ENCODE peak calls at places on chromosomes 1 and 21, in seven cellular contexts. One of them, this sample, is unnamed.

GRCh38 chr1:7042322-7043231 is 257.3 kb downstream of the CAMTA1 start:
- DNase-seq in naive thymus-derived CD8-positive, alpha-beta T cell: peak
- DNase-seq in stromal cell of bone marrow: peak
- DNase-seq in iPS DF 6.9: no peak
- DNase-seq in esophagus squamous epithelium: no peak
- DNase-seq in CD4-positive, alpha-beta T cell: no peak
- DNase-seq in RWPE1: peak
- DNase-seq in this sample: no peak

GRCh38 chr1:150815871-150816270 is 7.8 kb upstream of the CTSK start:
- DNase-seq in iPS DF 6.9: no peak
- DNase-seq in esophagus squamous epithelium: no peak
- DNase-seq in naive thymus-derived CD8-positive, alpha-beta T cell: no peak
- DNase-seq in stromal cell of bone marrow: no peak
- DNase-seq in RWPE1: no peak
- DNase-seq in CD4-positive, alpha-beta T cell: no peak
- DNase-seq in this sample: no peak

GRCh38 chr1:52599236-52599635 is 2.9 kb upstream of the GPX7 start:
- DNase-seq in iPS DF 6.9: no peak
- DNase-seq in stromal cell of bone marrow: no peak
- DNase-seq in esophagus squamous epithelium: no peak
- DNase-seq in naive thymus-derived CD8-positive, alpha-beta T cell: no peak
- DNase-seq in RWPE1: no peak
- DNase-seq in CD4-positive, alpha-beta T cell: no peak
- DNase-seq in this sample: no peak

GRCh38 chr1:4053160-4053748 is 153.2 kb upstream of the C1orf174 start:
- DNase-seq in CD4-positive, alpha-beta T cell: no peak
- DNase-seq in naive thymus-derived CD8-positive, alpha-beta T cell: no peak
- DNase-seq in RWPE1: no peak
- DNase-seq in esophagus squamous epithelium: no peak
- DNase-seq in iPS DF 6.9: no peak
- DNase-seq in stromal cell of bone marrow: no peak
- DNase-seq in this sample: no peak

GRCh38 chr1:156658945-156659574 is 17.1 kb downstream of the BCAN start:
- DNase-seq in CD4-positive, alpha-beta T cell: no peak
- DNase-seq in RWPE1: no peak
- DNase-seq in naive thymus-derived CD8-positive, alpha-beta T cell: no peak
- DNase-seq in esophagus squamous epithelium: no peak
- DNase-seq in stromal cell of bone marrow: no peak
- DNase-seq in iPS DF 6.9: no peak
- DNase-seq in this sample: no peak

GRCh38 chr1:172818841-172819527 is 160.1 kb downstream of the FASLG start:
- DNase-seq in stromal cell of bone marrow: no peak
- DNase-seq in iPS DF 6.9: no peak
- DNase-seq in RWPE1: no peak
- DNase-seq in CD4-positive, alpha-beta T cell: peak
- DNase-seq in esophagus squamous epithelium: peak
- DNase-seq in naive thymus-derived CD8-positive, alpha-beta T cell: peak
- DNase-seq in this sample: peak

GRCh38 chr1:47608296-47608875 is 170.5 kb downstream of the FOXD2 start:
- DNase-seq in esophagus squamous epithelium: no peak
- DNase-seq in CD4-positive, alpha-beta T cell: no peak
- DNase-seq in naive thymus-derived CD8-positive, alpha-beta T cell: no peak
- DNase-seq in RWPE1: no peak
- DNase-seq in iPS DF 6.9: no peak
- DNase-seq in stromal cell of bone marrow: no peak
- DNase-seq in this sample: no peak

GRCh38 chr1:204079608-204079999 is 6.7 kb downstream of the SOX13 start:
- DNase-seq in RWPE1: no peak
- DNase-seq in CD4-positive, alpha-beta T cell: no peak
- DNase-seq in naive thymus-derived CD8-positive, alpha-beta T cell: no peak
- DNase-seq in stromal cell of bone marrow: no peak
- DNase-seq in esophagus squamous epithelium: no peak
- DNase-seq in iPS DF 6.9: no peak
- DNase-seq in this sample: no peak

GRCh38 chr1:117817629-117818028 is 111.8 kb downstream of the GDAP2 start:
- DNase-seq in esophagus squamous epithelium: no peak
- DNase-seq in CD4-positive, alpha-beta T cell: no peak
- DNase-seq in iPS DF 6.9: no peak
- DNase-seq in RWPE1: no peak
- DNase-seq in stromal cell of bone marrow: no peak
- DNase-seq in naive thymus-derived CD8-positive, alpha-beta T cell: no peak
- DNase-seq in this sample: no peak

GRCh38 chr1:218394989-218395388 is 49.9 kb downstream of the TGFB2 start:
- DNase-seq in RWPE1: no peak
- DNase-seq in iPS DF 6.9: no peak
- DNase-seq in CD4-positive, alpha-beta T cell: no peak
- DNase-seq in naive thymus-derived CD8-positive, alpha-beta T cell: no peak
- DNase-seq in esophagus squamous epithelium: no peak
- DNase-seq in stromal cell of bone marrow: no peak
- DNase-seq in this sample: no peak

GRCh38 chr1:165938844-165939243 is 111.4 kb downstream of the UCK2 start:
- DNase-seq in esophagus squamous epithelium: no peak
- DNase-seq in RWPE1: no peak
- DNase-seq in iPS DF 6.9: no peak
- DNase-seq in naive thymus-derived CD8-positive, alpha-beta T cell: no peak
- DNase-seq in CD4-positive, alpha-beta T cell: no peak
- DNase-seq in stromal cell of bone marrow: no peak
- DNase-seq in this sample: no peak

GRCh38 chr1:94323311-94324167 is 86.2 kb upstream of the ARHGAP29 start:
- DNase-seq in esophagus squamous epithelium: no peak
- DNase-seq in naive thymus-derived CD8-positive, alpha-beta T cell: no peak
- DNase-seq in RWPE1: no peak
- DNase-seq in stromal cell of bone marrow: no peak
- DNase-seq in CD4-positive, alpha-beta T cell: no peak
- DNase-seq in iPS DF 6.9: no peak
- DNase-seq in this sample: no peak

GRCh38 chr1:202213361-202214088 is 19.9 kb downstream of the LGR6 start:
- DNase-seq in naive thymus-derived CD8-positive, alpha-beta T cell: no peak
- DNase-seq in esophagus squamous epithelium: no peak
- DNase-seq in iPS DF 6.9: peak
- DNase-seq in RWPE1: no peak
- DNase-seq in CD4-positive, alpha-beta T cell: no peak
- DNase-seq in stromal cell of bone marrow: no peak
- DNase-seq in this sample: no peak

GRCh38 chr1:173475564-173476196 is 1.5 kb upstream of the PRDX6 start:
- DNase-seq in RWPE1: peak
- DNase-seq in esophagus squamous epithelium: no peak
- DNase-seq in iPS DF 6.9: no peak
- DNase-seq in stromal cell of bone marrow: no peak
- DNase-seq in CD4-positive, alpha-beta T cell: no peak
- DNase-seq in naive thymus-derived CD8-positive, alpha-beta T cell: no peak
- DNase-seq in this sample: peak

GRCh38 chr1:207103892-207104373 is at the start of gene C4BPA:
- DNase-seq in naive thymus-derived CD8-positive, alpha-beta T cell: no peak
- DNase-seq in RWPE1: no peak
- DNase-seq in iPS DF 6.9: no peak
- DNase-seq in stromal cell of bone marrow: no peak
- DNase-seq in CD4-positive, alpha-beta T cell: no peak
- DNase-seq in esophagus squamous epithelium: no peak
- DNase-seq in this sample: no peak

GRCh38 chr1:213244664-213245091 is 193.6 kb downstream of the RPS6KC1 start:
- DNase-seq in iPS DF 6.9: peak
- DNase-seq in CD4-positive, alpha-beta T cell: no peak
- DNase-seq in RWPE1: peak
- DNase-seq in esophagus squamous epithelium: no peak
- DNase-seq in naive thymus-derived CD8-positive, alpha-beta T cell: peak
- DNase-seq in stromal cell of bone marrow: peak
- DNase-seq in this sample: no peak

GRCh38 chr21:45580181-45580575 is 37.9 kb upstream of the SLC19A1 start:
- DNase-seq in naive thymus-derived CD8-positive, alpha-beta T cell: no peak
- DNase-seq in esophagus squamous epithelium: no peak
- DNase-seq in iPS DF 6.9: no peak
- DNase-seq in CD4-positive, alpha-beta T cell: no peak
- DNase-seq in RWPE1: no peak
- DNase-seq in stromal cell of bone marrow: no peak
- DNase-seq in this sample: no peak

GRCh38 chr21:35198004-35198403 is 148.9 kb upstream of the RUNX1 start:
- DNase-seq in RWPE1: peak
- DNase-seq in stromal cell of bone marrow: peak
- DNase-seq in iPS DF 6.9: no peak
- DNase-seq in esophagus squamous epithelium: no peak
- DNase-seq in naive thymus-derived CD8-positive, alpha-beta T cell: no peak
- DNase-seq in CD4-positive, alpha-beta T cell: no peak
- DNase-seq in this sample: no peak

GRCh38 chr1:6245869-6246496 is 2.0 kb downstream of the HES3 start:
- DNase-seq in stromal cell of bone marrow: no peak
- DNase-seq in iPS DF 6.9: no peak
- DNase-seq in naive thymus-derived CD8-positive, alpha-beta T cell: peak
- DNase-seq in esophagus squamous epithelium: no peak
- DNase-seq in RWPE1: no peak
- DNase-seq in CD4-positive, alpha-beta T cell: no peak
- DNase-seq in this sample: peak

GRCh38 chr1:4697801-4698200 is 43.4 kb downstream of the AJAP1 start:
- DNase-seq in RWPE1: no peak
- DNase-seq in iPS DF 6.9: no peak
- DNase-seq in CD4-positive, alpha-beta T cell: no peak
- DNase-seq in stromal cell of bone marrow: no peak
- DNase-seq in naive thymus-derived CD8-positive, alpha-beta T cell: no peak
- DNase-seq in esophagus squamous epithelium: no peak
- DNase-seq in this sample: no peak

GRCh38 chr1:40784141-40784770 is 669 bp downstream of the KCNQ4 start:
- DNase-seq in iPS DF 6.9: no peak
- DNase-seq in naive thymus-derived CD8-positive, alpha-beta T cell: no peak
- DNase-seq in esophagus squamous epithelium: no peak
- DNase-seq in stromal cell of bone marrow: no peak
- DNase-seq in CD4-positive, alpha-beta T cell: no peak
- DNase-seq in RWPE1: no peak
- DNase-seq in this sample: no peak

GRCh38 chr1:112040891-112041740 is 51.6 kb upstream of the KCND3 start:
- DNase-seq in RWPE1: no peak
- DNase-seq in esophagus squamous epithelium: no peak
- DNase-seq in stromal cell of bone marrow: no peak
- DNase-seq in iPS DF 6.9: no peak
- DNase-seq in CD4-positive, alpha-beta T cell: no peak
- DNase-seq in naive thymus-derived CD8-positive, alpha-beta T cell: no peak
- DNase-seq in this sample: no peak

GRCh38 chr1:52919720-52920199 is 1.8 kb downstream of the ECHDC2 start:
- DNase-seq in RWPE1: no peak
- DNase-seq in iPS DF 6.9: no peak
- DNase-seq in CD4-positive, alpha-beta T cell: no peak
- DNase-seq in esophagus squamous epithelium: no peak
- DNase-seq in stromal cell of bone marrow: no peak
- DNase-seq in naive thymus-derived CD8-positive, alpha-beta T cell: no peak
- DNase-seq in this sample: no peak

GRCh38 chr21:44051462-44051941 is 39.4 kb downstream of the TRAPPC10 start:
- DNase-seq in stromal cell of bone marrow: peak
- DNase-seq in naive thymus-derived CD8-positive, alpha-beta T cell: no peak
- DNase-seq in esophagus squamous epithelium: no peak
- DNase-seq in iPS DF 6.9: no peak
- DNase-seq in RWPE1: no peak
- DNase-seq in CD4-positive, alpha-beta T cell: no peak
- DNase-seq in this sample: no peak

GRCh38 chr1:64895500-64895899 is 70.8 kb downstream of the JAK1 start:
- DNase-seq in RWPE1: no peak
- DNase-seq in iPS DF 6.9: no peak
- DNase-seq in esophagus squamous epithelium: no peak
- DNase-seq in naive thymus-derived CD8-positive, alpha-beta T cell: no peak
- DNase-seq in stromal cell of bone marrow: no peak
- DNase-seq in CD4-positive, alpha-beta T cell: no peak
- DNase-seq in this sample: no peak

GRCh38 chr1:66351913-66352312 is 182.0 kb upstream of the SGIP1 start:
- DNase-seq in RWPE1: no peak
- DNase-seq in naive thymus-derived CD8-positive, alpha-beta T cell: peak
- DNase-seq in CD4-positive, alpha-beta T cell: no peak
- DNase-seq in esophagus squamous epithelium: no peak
- DNase-seq in stromal cell of bone marrow: no peak
- DNase-seq in iPS DF 6.9: no peak
- DNase-seq in this sample: no peak

This sample was measured in T-helper 2 cell treated with Interferon-gamma antibody and Interleukin-4, amounts not matched to agents 5 μg/mL and 100 μg/mL, for 36 hours.